ENCODE peak calls at places on chromosomes 5 and 9, in five cellular contexts. O is NCI-H2081; C is bronchial epithelial cell; M is effector memory CD8-positive, alpha-beta T cell; S is activated T-cell treated with anti-CD3 and anti-CD28 coated beads for 1 hour. E is an unnamed sample.
A peak's percentile ranks its signal among the peaks of the same experiment; 100 is the strongest.

GRCh38 chr5:139458580-139459407 is 3.7 kb downstream of the ECSCR start:
- DNase-seq in O (no peak), M (peak; percentile 69), C (peak; percentile 89), S (peak; percentile 59), E (peak; percentile 63)

GRCh38 chr9:119649205-119649604 is 280.0 kb upstream of the BRINP1 start:
- DNase-seq in C (no peak), M (no peak), O (no peak), S (no peak), E (no peak)

GRCh38 chr5:117752403-117752802 is 1177.8 kb upstream of the SEMA6A start:
- DNase-seq in S (no peak), O (no peak), M (no peak), C (no peak), E (no peak)

GRCh38 chr9:27528278-27528885 is 1.2 kb downstream of the MOB3B start:
- DNase-seq in C (peak; percentile 79), S (peak; percentile 25), M (peak; percentile 33), O (no peak), E (peak; percentile 36)

GRCh38 chr5:15483348-15484090 is 16.5 kb upstream of the FBXL7 start:
- DNase-seq in S (no peak), M (no peak), C (no peak), O (no peak), E (no peak)

GRCh38 chr9:136327313-136327971 is at the start of gene GPSM1:
- DNase-seq in C (no peak), O (peak; percentile 30), S (no peak), M (no peak), E (no peak)

GRCh38 chr5:146475190-146475801 is 28.2 kb downstream of the TCERG1 start:
- DNase-seq in M (no peak), O (no peak), C (no peak), S (no peak), E (no peak)

GRCh38 chr5:22764736-22765135 is 88.4 kb downstream of the CDH12 start:
- DNase-seq in S (no peak), O (no peak), M (no peak), C (no peak), E (no peak)

GRCh38 chr9:108580021-108580439 is 275.8 kb downstream of the ACTL7B start:
- DNase-seq in S (no peak), O (peak; percentile 3), M (no peak), C (peak; percentile 89), E (no peak)

GRCh38 chr5:137743031-137743640 is 7.2 kb upstream of the KLHL3 start:
- DNase-seq in S (peak; percentile 40), M (peak; percentile 57), C (peak; percentile 64), O (peak; percentile 60), E (no peak)

GRCh38 chr9:69797680-69798079 is 22.9 kb upstream of the CFAP95 start:
- DNase-seq in S (no peak), C (no peak), M (no peak), O (peak; percentile 16), E (no peak)

GRCh38 chr9:125844611-125845010 is 97.4 kb downstream of the PBX3 start:
- DNase-seq in S (no peak), M (no peak), C (no peak), O (peak; percentile 42), E (no peak)

GRCh38 chr9:112422417-112423148 is 42.7 kb downstream of the HSDL2 start:
- DNase-seq in O (no peak), S (no peak), C (no peak), M (no peak), E (no peak)

GRCh38 chr9:97556036-97556720 is 54.7 kb downstream of the TMOD1 start:
- DNase-seq in M (no peak), S (no peak), O (no peak), C (no peak), E (no peak)

GRCh38 chr9:135035781-135036760 is 51.4 kb upstream of the OLFM1 start:
- DNase-seq in C (no peak), O (no peak), M (no peak), S (no peak), E (no peak)

E was measured in GM12892.